ENCODE peak calls at places on chromosomes 3 and 15, in four cellular contexts. K, G, V and S are unnamed samples.
A peak's percentile ranks its signal among the peaks of the same experiment; 100 is the strongest.

GRCh38 chr3:177026505-177027277 is 170.6 kb downstream of the TBL1XR1 start:
- DNase-seq in K (no peak), V (peak; percentile 48), G (no peak), S (no peak)

GRCh38 chr15:34841220-34841841 is 46.0 kb upstream of the ACTC1 start:
- DNase-seq in K (no peak), G (no peak), V (no peak), S (no peak)

GRCh38 chr3:42539871-42540714 is 37.6 kb downstream of the VIPR1 start:
- DNase-seq in G (peak; percentile 67), K (no peak), V (peak; percentile 33), S (peak; percentile 68)

GRCh38 chr3:46678280-46678679 is 15.2 kb downstream of the ALS2CL start:
- DNase-seq in K (no peak), G (no peak), V (no peak), S (no peak)

GRCh38 chr3:67804089-67804488 is 149.7 kb upstream of the SUCLG2 start:
- DNase-seq in G (no peak), K (no peak), V (no peak), S (no peak)

GRCh38 chr3:178100881-178101280 is 435.4 kb upstream of the KCNMB2 start:
- DNase-seq in G (no peak), K (peak; percentile 94), V (no peak), S (no peak)

GRCh38 chr15:45550436-45550835 is 27.9 kb upstream of the SLC30A4 start:
- DNase-seq in V (peak; percentile 43), K (no peak), G (no peak), S (no peak)

GRCh38 chr3:55476515-55476914 is 10.6 kb downstream of the WNT5A start:
- DNase-seq in K (no peak), G (no peak), V (peak; percentile 74), S (no peak)

GRCh38 chr3:108879915-108880314 is 57.3 kb downstream of the TRAT1 start:
- DNase-seq in K (no peak), V (no peak), G (peak; percentile 26), S (no peak)

GRCh38 chr15:72341361-72341760 is 21.4 kb upstream of the CELF6 start:
- DNase-seq in G (no peak), K (no peak), V (peak; percentile 7), S (peak; percentile 40)

GRCh38 chr3:168431436-168431835 is 335.7 kb upstream of the GOLIM4 start:
- DNase-seq in G (no peak), V (peak; percentile 11), K (no peak), S (no peak)

GRCh38 chr3:115698851-115699535 is 75.7 kb downstream of the GAP43 start:
- DNase-seq in V (no peak), G (no peak), K (no peak), S (peak; percentile 76)

GRCh38 chr15:24772709-24773373 is 97.3 kb downstream of the NPAP1 start:
- DNase-seq in G (no peak), V (peak; percentile 83), K (no peak), S (peak; percentile 87)

GRCh38 chr3:129059311-129059975 is 1.1 kb upstream of the GP9 start:
- DNase-seq in G (no peak), V (no peak), K (no peak), S (no peak)

GRCh38 chr3:55661141-55661540 is 174.0 kb upstream of the WNT5A start:
- DNase-seq in G (peak; percentile 76), K (no peak), V (no peak), S (no peak)

GRCh38 chr3:100902572-100902971 is 90.6 kb downstream of the ABI3BP start:
- DNase-seq in K (peak; percentile 85), G (no peak), V (peak; percentile 53), S (no peak)

GRCh38 chr3:60743631-60744164 is 507.6 kb downstream of the FHIT start:
- DNase-seq in G (no peak), K (no peak), V (no peak), S (peak; percentile 60)

GRCh38 chr3:120798346-120798745 is 55.8 kb downstream of the GTF2E1 start:
- DNase-seq in G (no peak), V (no peak), K (no peak), S (no peak)

GRCh38 chr3:71080517-71081083 is 502.9 kb downstream of the FOXP1 start:
- DNase-seq in G (no peak), V (no peak), K (no peak), S (no peak)

GRCh38 chr15:101358895-101359294 is 63.8 kb upstream of the SNRPA1 start:
- DNase-seq in V (peak; percentile 8), G (no peak), K (no peak), S (no peak)

GRCh38 chr3:52546111-52546901 is 9.9 kb downstream of the UQCC5 start:
- DNase-seq in G (no peak), K (no peak), V (peak; percentile 28), S (no peak)

GRCh38 chr15:37984368-37984767 is 49.9 kb downstream of the TMCO5A start:
- DNase-seq in V (no peak), K (no peak), G (no peak), S (no peak)

GRCh38 chr3:147368561-147369151 is 37.7 kb downstream of the ZIC4 start:
- DNase-seq in V (no peak), K (no peak), G (no peak), S (no peak)

GRCh38 chr3:105827959-105828358 is 40.9 kb downstream of the CBLB start:
- DNase-seq in K (no peak), V (peak; percentile 65), G (no peak), S (no peak)

GRCh38 chr15:61822511-61822910 is 237.7 kb downstream of the VPS13C start:
- DNase-seq in V (no peak), K (no peak), G (no peak), S (no peak)

GRCh38 chr3:197880361-197881339 is 69.3 kb upstream of the RPL35A start:
- DNase-seq in K (no peak), V (no peak), G (no peak), S (no peak)

GRCh38 chr15:66704019-66704782 is 2.2 kb downstream of the SMAD6 start:
- DNase-seq in V (no peak), G (no peak), K (no peak), S (no peak)

GRCh38 chr15:66706840-66707239 is 4.8 kb downstream of the SMAD6 start:
- DNase-seq in G (no peak), K (no peak), V (no peak), S (no peak)

GRCh38 chr15:66704783-66705113 is 2.7 kb downstream of the SMAD6 start:
- DNase-seq in G (no peak), K (no peak), V (no peak), S (no peak)

GRCh38 chr15:66706225-66706732 is 4.2 kb downstream of the SMAD6 start:
- DNase-seq in V (no peak), G (no peak), K (no peak), S (no peak)

DNA sequence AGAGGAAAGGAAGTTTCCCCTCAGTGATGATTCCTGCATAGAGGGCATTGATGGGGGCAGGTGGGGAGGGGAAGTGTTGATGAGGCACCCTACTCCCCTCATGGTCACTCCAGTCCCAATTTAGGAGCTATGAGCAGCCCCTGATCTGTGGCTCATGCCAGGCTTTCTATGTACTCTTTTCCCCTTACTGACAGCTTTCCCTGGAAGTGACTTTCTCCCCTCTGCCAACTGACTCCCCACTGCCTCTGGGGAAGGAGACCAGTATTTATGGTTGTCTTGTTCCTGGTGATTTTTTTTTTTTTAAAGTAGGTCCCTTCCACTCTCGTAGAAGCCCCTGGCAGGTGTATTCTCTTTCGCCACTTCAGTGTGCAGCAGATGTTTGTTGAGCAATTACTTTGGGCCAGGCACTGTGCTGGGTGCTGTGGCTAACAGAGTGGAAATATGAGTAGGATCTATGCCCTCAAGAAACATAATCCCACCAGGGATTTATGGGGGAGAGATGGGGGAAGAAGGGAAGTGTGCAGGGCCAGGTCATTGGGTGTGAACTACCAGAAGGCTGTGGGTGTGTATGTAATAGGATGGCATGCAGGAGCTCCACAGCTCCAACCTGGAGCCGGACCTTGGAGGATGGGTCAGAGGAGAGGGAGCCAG is 3.4 kb downstream of the SMAD6 start:
- DNase-seq in V (no peak), K (no peak), G (no peak), S (no peak)
- H3K9ac ChIP-seq in V (peak overlapping the region; percentile 100), K (peak overlapping the region; percentile 87), G (no peak overlapping the region), S (peak overlapping the region; percentile 95)

GRCh38 chr15:74995779-74996765 is 709 bp downstream of the SCAMP5 start:
- DNase-seq in V (peak; percentile 10), K (no peak), G (no peak), S (no peak)
- H3K4me3 ChIP-seq in V (peak overlapping the region; percentile 83), K (peak overlapping the region; percentile 72), G (peak overlapping the region; percentile 84), S (peak overlapping the region; percentile 69)

GRCh38 chr15:40006003-40006402 is 33.0 kb downstream of the SRP14 start:
- DNase-seq in K (no peak), G (no peak), V (peak; percentile 78), S (no peak)
- H3K9ac ChIP-seq in K (no peak overlapping the region), G (no peak overlapping the region), V (no peak overlapping the region), S (no peak overlapping the region)

GRCh38 chr15:79017953-79018352 is 72.6 kb downstream of the RASGRF1 start:
- DNase-seq in G (no peak), K (no peak), V (no peak), S (no peak)
- H3K4me3 ChIP-seq in G (no peak overlapping the region), K (no peak overlapping the region), V (no peak overlapping the region), S (no peak overlapping the region)

DNA sequence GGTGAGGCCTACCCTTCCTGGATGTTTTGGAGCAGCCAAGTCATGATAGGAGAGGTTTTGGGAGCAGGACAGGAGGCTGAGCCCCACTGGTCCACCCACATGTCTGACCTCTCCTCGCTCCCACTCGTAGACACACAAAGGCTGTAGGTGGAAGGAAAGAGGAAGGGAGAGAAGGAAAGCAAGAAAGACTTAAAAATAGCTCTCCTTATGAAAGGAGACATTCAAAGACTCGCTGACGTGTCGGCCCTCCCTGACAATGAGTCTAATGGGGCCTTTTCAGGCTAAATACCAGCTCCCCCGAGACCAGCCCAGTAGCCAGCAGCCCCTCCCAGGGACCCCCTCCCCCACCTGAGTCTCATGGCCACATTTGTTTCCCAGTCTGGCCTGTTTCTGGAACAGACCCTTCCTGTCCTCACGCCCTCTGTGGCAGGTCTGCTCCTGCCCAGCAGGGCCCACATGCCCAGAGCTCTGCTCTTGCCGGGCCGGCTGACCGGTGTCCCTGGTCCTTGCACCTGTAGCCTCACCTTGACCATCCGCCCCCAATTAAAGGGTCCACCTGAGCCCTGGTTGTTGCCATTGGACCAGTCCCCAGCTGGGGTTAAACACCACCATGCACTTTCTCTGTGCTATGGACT is 49.3 kb downstream of the FGD5 start:
- DNase-seq in G (no peak), V (no peak), K (no peak), S (no peak)
- H3K9ac ChIP-seq in G (no peak overlapping the region), V (no peak overlapping the region), K (no peak overlapping the region), S (no peak overlapping the region)

GRCh38 chr3:49803464-49804140 is 541 bp downstream of the INKA1 start:
- DNase-seq in V (peak; percentile 88), G (peak; percentile 28), K (no peak), S (no peak)

GRCh38 chr3:49805884-49806701 is 3.0 kb downstream of the INKA1 start:
- DNase-seq in G (no peak), K (no peak), V (no peak), S (no peak)

GRCh38 chr3:49804141-49805041 is 1.3 kb downstream of the INKA1 start:
- DNase-seq in V (no peak), K (no peak), G (no peak), S (no peak)

GRCh38 chr3:49806838-49807237 is 3.8 kb downstream of the INKA1 start:
- DNase-seq in G (no peak), K (no peak), V (no peak), S (no peak)

DNA sequence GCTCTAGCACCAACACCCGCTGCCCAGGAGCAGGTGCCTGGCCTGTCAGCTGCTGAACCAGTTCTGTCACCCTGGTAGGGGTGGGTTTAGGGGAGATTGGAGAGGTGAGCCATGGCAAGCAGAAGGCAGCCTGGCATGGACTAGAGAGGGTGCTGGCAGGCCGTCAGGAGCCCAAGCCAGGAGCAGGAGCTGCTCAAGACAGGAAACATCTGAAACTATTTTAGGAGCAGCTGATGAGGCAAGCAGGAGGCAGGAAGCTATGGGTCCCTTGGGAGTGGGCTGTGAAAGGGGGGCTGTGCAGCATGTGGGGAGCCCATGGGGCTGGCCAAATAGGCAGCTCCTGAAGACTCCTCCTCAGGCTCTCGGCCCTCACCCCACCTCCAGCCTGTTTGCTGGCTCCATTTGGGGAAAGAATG is 2.3 kb downstream of the INKA1 start:
- DNase-seq in G (no peak), V (peak; percentile 95), K (peak; percentile 86), S (no peak)
- H3K4me3 ChIP-seq in G (no peak overlapping the region), V (no peak overlapping the region), K (peak overlapping the region; percentile 68), S (no peak overlapping the region)